ENCODE peak calls at places on chromosomes 5 and 9, in six cellular contexts. One of them, this sample, is unnamed.

GRCh38 chr9:33455952-33456351 is 8.6 kb upstream of the AQP3 start:
- DNase-seq in neural progenitor cell: no peak
- DNase-seq in right atrium auricular region: no peak
- DNase-seq in mucosa of descending colon: no peak
- DNase-seq in Caco-2: no peak
- DNase-seq in CD8-positive, alpha-beta T cell: no peak
- DNase-seq in this sample: no peak

GRCh38 chr5:77391240-77391765 is 100.8 kb downstream of the WDR41 start:
- DNase-seq in CD8-positive, alpha-beta T cell: no peak
- DNase-seq in right atrium auricular region: no peak
- DNase-seq in neural progenitor cell: no peak
- DNase-seq in mucosa of descending colon: no peak
- DNase-seq in Caco-2: no peak
- DNase-seq in this sample: no peak

GRCh38 chr9:137087409-137087925 is 682 bp downstream of the MAN1B1 start:
- DNase-seq in right atrium auricular region: no peak
- DNase-seq in Caco-2: no peak
- DNase-seq in neural progenitor cell: peak; percentile 26
- DNase-seq in mucosa of descending colon: no peak
- DNase-seq in CD8-positive, alpha-beta T cell: no peak
- DNase-seq in this sample: no peak

GRCh38 chr9:14911046-14911445 is 818 bp upstream of the FREM1 start:
- DNase-seq in neural progenitor cell: no peak
- DNase-seq in mucosa of descending colon: no peak
- DNase-seq in right atrium auricular region: no peak
- DNase-seq in Caco-2: no peak
- DNase-seq in CD8-positive, alpha-beta T cell: no peak
- DNase-seq in this sample: no peak

GRCh38 chr9:79237861-79238260 is 333.9 kb upstream of the TLE4 start:
- DNase-seq in CD8-positive, alpha-beta T cell: no peak
- DNase-seq in mucosa of descending colon: no peak
- DNase-seq in neural progenitor cell: no peak
- DNase-seq in right atrium auricular region: no peak
- DNase-seq in Caco-2: no peak
- DNase-seq in this sample: no peak

GRCh38 chr9:6184749-6185645 is 30.6 kb upstream of the IL33 start:
- DNase-seq in CD8-positive, alpha-beta T cell: no peak
- DNase-seq in mucosa of descending colon: no peak
- DNase-seq in Caco-2: no peak
- DNase-seq in neural progenitor cell: no peak
- DNase-seq in right atrium auricular region: no peak
- DNase-seq in this sample: peak; percentile 50

GRCh38 chr9:136090060-136090735 is 4.9 kb downstream of the NACC2 start:
- DNase-seq in CD8-positive, alpha-beta T cell: no peak
- DNase-seq in mucosa of descending colon: no peak
- DNase-seq in right atrium auricular region: no peak
- DNase-seq in Caco-2: no peak
- DNase-seq in neural progenitor cell: peak; percentile 0
- DNase-seq in this sample: no peak

GRCh38 chr5:65163698-65164097 is 318.0 kb downstream of the ADAMTS6 start:
- DNase-seq in mucosa of descending colon: no peak
- DNase-seq in right atrium auricular region: no peak
- DNase-seq in CD8-positive, alpha-beta T cell: no peak
- DNase-seq in Caco-2: no peak
- DNase-seq in neural progenitor cell: no peak
- DNase-seq in this sample: no peak

GRCh38 chr5:178997191-178997590 is 2.1 kb upstream of the GRM6 start:
- DNase-seq in right atrium auricular region: no peak
- DNase-seq in neural progenitor cell: no peak
- DNase-seq in Caco-2: no peak
- DNase-seq in mucosa of descending colon: no peak
- DNase-seq in CD8-positive, alpha-beta T cell: no peak
- DNase-seq in this sample: no peak

GRCh38 chr5:37448941-37449340 is 69.8 kb downstream of the WDR70 start:
- DNase-seq in neural progenitor cell: no peak
- DNase-seq in right atrium auricular region: no peak
- DNase-seq in mucosa of descending colon: no peak
- DNase-seq in CD8-positive, alpha-beta T cell: no peak
- DNase-seq in Caco-2: no peak
- DNase-seq in this sample: no peak

GRCh38 chr5:65835191-65835590 is 91.2 kb upstream of the ERBIN start:
- DNase-seq in Caco-2: no peak
- DNase-seq in neural progenitor cell: no peak
- DNase-seq in right atrium auricular region: no peak
- DNase-seq in CD8-positive, alpha-beta T cell: no peak
- DNase-seq in mucosa of descending colon: no peak
- DNase-seq in this sample: no peak

GRCh38 chr9:136175745-136176290 is 29.1 kb downstream of the LHX3 start:
- DNase-seq in right atrium auricular region: no peak
- DNase-seq in CD8-positive, alpha-beta T cell: no peak
- DNase-seq in neural progenitor cell: peak; percentile 73
- DNase-seq in Caco-2: no peak
- DNase-seq in mucosa of descending colon: no peak
- DNase-seq in this sample: no peak

GRCh38 chr5:177491429-177491945 is 5.9 kb downstream of the PDLIM7 start:
- DNase-seq in neural progenitor cell: peak; percentile 95
- DNase-seq in Caco-2: peak; percentile 72
- DNase-seq in right atrium auricular region: no peak
- DNase-seq in CD8-positive, alpha-beta T cell: no peak
- DNase-seq in mucosa of descending colon: peak; percentile 59
- DNase-seq in this sample: no peak

GRCh38 chr9:97518909-97519307 is 17.4 kb downstream of the TMOD1 start:
- DNase-seq in Caco-2: no peak
- DNase-seq in CD8-positive, alpha-beta T cell: no peak
- DNase-seq in right atrium auricular region: no peak
- DNase-seq in mucosa of descending colon: peak; percentile 55
- DNase-seq in neural progenitor cell: no peak
- DNase-seq in this sample: no peak

GRCh38 chr5:88672644-88673493 is 210.1 kb downstream of the MEF2C start:
- DNase-seq in mucosa of descending colon: no peak
- DNase-seq in right atrium auricular region: no peak
- DNase-seq in Caco-2: no peak
- DNase-seq in neural progenitor cell: peak; percentile 80
- DNase-seq in CD8-positive, alpha-beta T cell: no peak
- DNase-seq in this sample: no peak

GRCh38 chr9:134295101-134295745 is 31.0 kb upstream of the RXRA start:
- DNase-seq in right atrium auricular region: no peak
- DNase-seq in mucosa of descending colon: no peak
- DNase-seq in CD8-positive, alpha-beta T cell: no peak
- DNase-seq in neural progenitor cell: no peak
- DNase-seq in Caco-2: no peak
- DNase-seq in this sample: no peak

GRCh38 chr5:154849261-154849660 is 1.1 kb downstream of the FAXDC2 start:
- DNase-seq in mucosa of descending colon: no peak
- DNase-seq in right atrium auricular region: no peak
- DNase-seq in neural progenitor cell: no peak
- DNase-seq in Caco-2: no peak
- DNase-seq in CD8-positive, alpha-beta T cell: no peak
- DNase-seq in this sample: no peak

GRCh38 chr5:122063836-122064235 is 14.2 kb downstream of the LOX start:
- DNase-seq in Caco-2: no peak
- DNase-seq in neural progenitor cell: no peak
- DNase-seq in CD8-positive, alpha-beta T cell: no peak
- DNase-seq in mucosa of descending colon: no peak
- DNase-seq in right atrium auricular region: no peak
- DNase-seq in this sample: no peak

GRCh38 chr9:76423216-76424177 is 29.3 kb upstream of the RFK start:
- DNase-seq in right atrium auricular region: no peak
- DNase-seq in mucosa of descending colon: no peak
- DNase-seq in CD8-positive, alpha-beta T cell: no peak
- DNase-seq in neural progenitor cell: no peak
- DNase-seq in Caco-2: peak; percentile 7
- DNase-seq in this sample: no peak

GRCh38 chr9:84701801-84702200 is 32.3 kb downstream of the NTRK2 start:
- DNase-seq in right atrium auricular region: no peak
- DNase-seq in mucosa of descending colon: no peak
- DNase-seq in Caco-2: no peak
- DNase-seq in CD8-positive, alpha-beta T cell: no peak
- DNase-seq in neural progenitor cell: no peak
- DNase-seq in this sample: peak; percentile 4

GRCh38 chr9:18746631-18747030 is 272.7 kb downstream of the ADAMTSL1 start:
- DNase-seq in mucosa of descending colon: no peak
- DNase-seq in CD8-positive, alpha-beta T cell: no peak
- DNase-seq in right atrium auricular region: no peak
- DNase-seq in neural progenitor cell: peak; percentile 25
- DNase-seq in Caco-2: no peak
- DNase-seq in this sample: no peak

GRCh38 chr9:120242397-120242796 is 337.6 kb downstream of the CDK5RAP2 start:
- DNase-seq in mucosa of descending colon: no peak
- DNase-seq in CD8-positive, alpha-beta T cell: no peak
- DNase-seq in right atrium auricular region: no peak
- DNase-seq in neural progenitor cell: no peak
- DNase-seq in Caco-2: no peak
- DNase-seq in this sample: no peak
- H3K4me3 ChIP-seq in mucosa of descending colon: no peak overlapping the region
- H3K4me3 ChIP-seq in CD8-positive, alpha-beta T cell: no peak overlapping the region
- H3K4me3 ChIP-seq in right atrium auricular region: no peak overlapping the region
- H3K4me3 ChIP-seq in neural progenitor cell: no peak overlapping the region
- H3K4me3 ChIP-seq in Caco-2: no peak overlapping the region
- H3K4me3 ChIP-seq in this sample: no peak overlapping the region

GRCh38 chr5:83564069-83564749 is 92.7 kb downstream of the VCAN start:
- DNase-seq in CD8-positive, alpha-beta T cell: no peak
- DNase-seq in mucosa of descending colon: no peak
- DNase-seq in right atrium auricular region: no peak
- DNase-seq in neural progenitor cell: peak; percentile 50
- DNase-seq in Caco-2: peak; percentile 24
- DNase-seq in this sample: no peak

GRCh38 chr5:83562817-83563557 is 91.4 kb downstream of the VCAN start:
- DNase-seq in neural progenitor cell: peak; percentile 16
- DNase-seq in CD8-positive, alpha-beta T cell: no peak
- DNase-seq in mucosa of descending colon: no peak
- DNase-seq in right atrium auricular region: no peak
- DNase-seq in Caco-2: peak; percentile 44
- DNase-seq in this sample: no peak

GRCh38 chr5:83559141-83559785 is 87.7 kb downstream of the VCAN start:
- DNase-seq in mucosa of descending colon: no peak
- DNase-seq in CD8-positive, alpha-beta T cell: no peak
- DNase-seq in Caco-2: peak; percentile 12
- DNase-seq in neural progenitor cell: no peak
- DNase-seq in right atrium auricular region: no peak
- DNase-seq in this sample: no peak

GRCh38 chr5:83563631-83564030 is 92.1 kb downstream of the VCAN start:
- DNase-seq in Caco-2: peak; percentile 71
- DNase-seq in neural progenitor cell: no peak
- DNase-seq in CD8-positive, alpha-beta T cell: no peak
- DNase-seq in mucosa of descending colon: no peak
- DNase-seq in right atrium auricular region: no peak
- DNase-seq in this sample: no peak

GRCh38 chr5:83562207-83562606 is 90.7 kb downstream of the VCAN start:
- DNase-seq in mucosa of descending colon: no peak
- DNase-seq in neural progenitor cell: no peak
- DNase-seq in CD8-positive, alpha-beta T cell: no peak
- DNase-seq in right atrium auricular region: no peak
- DNase-seq in Caco-2: no peak
- DNase-seq in this sample: no peak
- H3K36me3 ChIP-seq in mucosa of descending colon: no peaks in the 10 kb centered on the region
- H3K36me3 ChIP-seq in neural progenitor cell: no peaks in the 10 kb centered on the region
- H3K36me3 ChIP-seq in CD8-positive, alpha-beta T cell: no peaks in the 10 kb centered on the region
- H3K36me3 ChIP-seq in right atrium auricular region: peaks cover 6% of the 10 kb centered on the region
- H3K36me3 ChIP-seq in Caco-2: no peaks in the 10 kb centered on the region
- H3K36me3 ChIP-seq in this sample: no peaks in the 10 kb centered on the region

DNA sequence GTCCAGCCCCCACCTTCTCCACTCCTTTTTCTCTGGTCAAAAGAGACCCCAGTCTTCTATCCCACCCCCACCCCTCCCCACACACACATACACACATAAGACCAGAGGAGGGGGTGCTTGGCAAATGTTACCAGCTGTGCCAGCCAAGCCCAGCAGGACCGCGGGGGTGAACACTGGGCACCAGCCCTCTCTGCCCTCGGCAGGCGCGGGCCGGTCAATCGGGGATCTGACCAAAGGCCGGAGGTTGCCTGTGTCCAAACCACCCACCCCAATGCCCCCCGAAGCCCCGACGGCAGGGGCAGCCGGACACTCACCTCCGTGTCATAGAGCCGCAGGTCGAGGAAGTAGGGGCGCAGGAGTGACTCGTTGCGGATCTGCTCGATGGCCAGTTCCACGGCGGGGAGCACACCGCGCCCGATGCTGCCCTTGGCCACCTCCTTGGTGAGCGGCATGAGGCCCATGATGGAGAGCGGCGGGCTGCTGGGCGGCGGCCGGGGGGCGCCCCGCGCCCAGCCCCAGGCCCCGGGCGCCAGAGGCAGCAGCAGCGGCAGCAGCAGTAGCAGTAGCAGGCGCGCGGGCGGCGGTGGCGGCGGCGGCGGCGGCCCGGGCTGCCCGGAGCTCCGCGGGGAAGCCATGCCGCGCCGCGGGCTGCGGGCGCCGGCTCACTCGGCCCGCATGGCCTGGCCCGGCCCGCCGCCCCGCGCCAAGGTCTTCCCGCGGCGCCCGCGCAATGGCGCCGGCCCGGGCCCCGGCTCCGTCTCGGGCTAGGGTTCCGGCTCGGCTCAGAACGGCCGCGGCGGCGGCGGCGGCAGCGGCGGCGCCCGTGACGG is 417 bp downstream of the GABBR2 start:
- DNase-seq in mucosa of descending colon: no peak
- DNase-seq in right atrium auricular region: no peak
- DNase-seq in Caco-2: no peak
- DNase-seq in neural progenitor cell: no peak
- DNase-seq in CD8-positive, alpha-beta T cell: no peak
- DNase-seq in this sample: no peak
- H3K4me3 ChIP-seq in mucosa of descending colon: no peak overlapping the region
- H3K4me3 ChIP-seq in right atrium auricular region: peak overlapping the region; percentile 19
- H3K4me3 ChIP-seq in Caco-2: peak overlapping the region; percentile 16
- H3K4me3 ChIP-seq in neural progenitor cell: peak overlapping the region; percentile 59
- H3K4me3 ChIP-seq in CD8-positive, alpha-beta T cell: no peak overlapping the region
- H3K4me3 ChIP-seq in this sample: no peak overlapping the region

GRCh38 chr9:132615822-132616221 is 33.4 kb downstream of the BARHL1 start:
- DNase-seq in CD8-positive, alpha-beta T cell: no peak
- DNase-seq in right atrium auricular region: no peak
- DNase-seq in mucosa of descending colon: no peak
- DNase-seq in Caco-2: no peak
- DNase-seq in neural progenitor cell: no peak
- DNase-seq in this sample: no peak

GRCh38 chr9:132614324-132614723 is 31.9 kb downstream of the BARHL1 start:
- DNase-seq in mucosa of descending colon: no peak
- DNase-seq in neural progenitor cell: no peak
- DNase-seq in Caco-2: no peak
- DNase-seq in CD8-positive, alpha-beta T cell: no peak
- DNase-seq in right atrium auricular region: no peak
- DNase-seq in this sample: no peak

GRCh38 chr9:132609184-132609583 is 26.8 kb downstream of the BARHL1 start:
- DNase-seq in neural progenitor cell: peak; percentile 88
- DNase-seq in CD8-positive, alpha-beta T cell: no peak
- DNase-seq in Caco-2: no peak
- DNase-seq in right atrium auricular region: no peak
- DNase-seq in mucosa of descending colon: no peak
- DNase-seq in this sample: no peak

GRCh38 chr9:132609829-132610228 is 27.4 kb downstream of the BARHL1 start:
- DNase-seq in right atrium auricular region: no peak
- DNase-seq in Caco-2: no peak
- DNase-seq in neural progenitor cell: no peak
- DNase-seq in mucosa of descending colon: no peak
- DNase-seq in CD8-positive, alpha-beta T cell: no peak
- DNase-seq in this sample: no peak

DNA sequence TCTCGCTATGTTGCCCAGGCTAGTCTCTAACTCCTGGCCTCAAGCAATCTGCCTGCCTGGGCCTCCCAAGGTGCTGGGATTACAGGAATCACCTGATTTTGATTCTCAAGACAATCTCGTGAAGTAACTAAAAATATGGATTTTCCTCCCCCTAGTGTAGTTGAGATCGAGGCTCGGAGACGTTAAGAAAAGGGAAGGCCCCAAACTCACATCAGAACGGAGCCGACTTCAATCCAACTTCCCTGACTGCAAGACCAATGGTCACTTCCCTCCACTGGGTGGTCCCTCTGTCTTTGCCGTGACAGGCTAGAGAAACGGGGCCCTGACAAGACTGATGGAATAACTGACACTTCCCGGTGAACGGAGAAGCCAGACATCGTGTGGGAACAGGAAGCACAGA is 28.3 kb downstream of the BARHL1 start:
- DNase-seq in mucosa of descending colon: no peak
- DNase-seq in right atrium auricular region: no peak
- DNase-seq in CD8-positive, alpha-beta T cell: no peak
- DNase-seq in neural progenitor cell: no peak
- DNase-seq in Caco-2: no peak
- DNase-seq in this sample: no peak
- H3K36me3 ChIP-seq in mucosa of descending colon: no peaks in the 10 kb centered on the region
- H3K36me3 ChIP-seq in right atrium auricular region: peaks cover 43% of the 10 kb centered on the region
- H3K36me3 ChIP-seq in CD8-positive, alpha-beta T cell: peaks cover 48% of the 10 kb centered on the region
- H3K36me3 ChIP-seq in neural progenitor cell: no peaks in the 10 kb centered on the region
- H3K36me3 ChIP-seq in Caco-2: peaks cover 2% of the 10 kb centered on the region
- H3K36me3 ChIP-seq in this sample: peaks cover 20% of the 10 kb centered on the region

This sample was measured in GM06990.